ENCODE peak calls at places on chromosomes 12 and 14, in five cellular contexts. One of them, this sample, is unnamed.

GRCh38 chr14:31962920-31963319 is 114.2 kb upstream of the ARHGAP5 start:
- DNase-seq in LoVo: no peak
- DNase-seq in lower leg skin: no peak
- DNase-seq in SW480: peak
- DNase-seq in thyroid gland: no peak
- DNase-seq in this sample: no peak

GRCh38 chr12:53995311-53996187 is 4.4 kb upstream of the HOXC9 start:
- DNase-seq in LoVo: peak
- DNase-seq in lower leg skin: peak
- DNase-seq in SW480: peak
- DNase-seq in thyroid gland: no peak
- DNase-seq in this sample: peak

GRCh38 chr12:51326762-51327439 is 2.9 kb upstream of the BIN2 start:
- DNase-seq in LoVo: no peak
- DNase-seq in lower leg skin: peak
- DNase-seq in SW480: no peak
- DNase-seq in thyroid gland: no peak
- DNase-seq in this sample: no peak

GRCh38 chr12:47870175-47870781 is 34.5 kb downstream of the VDR start:
- DNase-seq in LoVo: no peak
- DNase-seq in lower leg skin: no peak
- DNase-seq in SW480: peak
- DNase-seq in thyroid gland: peak
- DNase-seq in this sample: peak

GRCh38 chr14:101463566-101464171 is 97.6 kb upstream of the DIO3 start:
- DNase-seq in LoVo: no peak
- DNase-seq in lower leg skin: peak
- DNase-seq in SW480: no peak
- DNase-seq in thyroid gland: no peak
- DNase-seq in this sample: no peak

GRCh38 chr14:25120261-25120660 is 70.3 kb upstream of the STXBP6 start:
- DNase-seq in LoVo: no peak
- DNase-seq in lower leg skin: no peak
- DNase-seq in SW480: no peak
- DNase-seq in thyroid gland: peak
- DNase-seq in this sample: no peak

GRCh38 chr14:104898870-104899510 is 25.7 kb upstream of the PLD4 start:
- DNase-seq in LoVo: no peak
- DNase-seq in lower leg skin: peak
- DNase-seq in SW480: no peak
- DNase-seq in thyroid gland: no peak
- DNase-seq in this sample: no peak

GRCh38 chr14:102878174-102878969 is 44.1 kb upstream of the AMN start:
- DNase-seq in LoVo: no peak
- DNase-seq in lower leg skin: peak
- DNase-seq in SW480: no peak
- DNase-seq in thyroid gland: peak
- DNase-seq in this sample: no peak

GRCh38 chr14:73008501-73008900 is 18.4 kb downstream of the ZFYVE1 start:
- DNase-seq in LoVo: no peak
- DNase-seq in lower leg skin: no peak
- DNase-seq in SW480: no peak
- DNase-seq in thyroid gland: no peak
- DNase-seq in this sample: no peak

GRCh38 chr12:80216890-80217559 is 117.7 kb downstream of the OTOGL start:
- DNase-seq in LoVo: no peak
- DNase-seq in lower leg skin: no peak
- DNase-seq in SW480: no peak
- DNase-seq in thyroid gland: no peak
- DNase-seq in this sample: no peak

GRCh38 chr14:97887690-97888089 is 1090.5 kb downstream of the VRK1 start:
- DNase-seq in LoVo: no peak
- DNase-seq in lower leg skin: no peak
- DNase-seq in SW480: no peak
- DNase-seq in thyroid gland: no peak
- DNase-seq in this sample: no peak

GRCh38 chr12:119154435-119154818 is 24.3 kb upstream of the HSPB8 start:
- DNase-seq in LoVo: no peak
- DNase-seq in lower leg skin: no peak
- DNase-seq in SW480: no peak
- DNase-seq in thyroid gland: no peak
- DNase-seq in this sample: no peak

GRCh38 chr12:130752692-130753230 is 36.7 kb upstream of the RIMBP2 start:
- DNase-seq in LoVo: no peak
- DNase-seq in lower leg skin: no peak
- DNase-seq in SW480: no peak
- DNase-seq in thyroid gland: no peak
- DNase-seq in this sample: no peak

GRCh38 chr14:90791481-90791880 is 24.7 kb downstream of the TTC7B start:
- DNase-seq in LoVo: no peak
- DNase-seq in lower leg skin: no peak
- DNase-seq in SW480: peak
- DNase-seq in thyroid gland: no peak
- DNase-seq in this sample: no peak

GRCh38 chr14:83419420-83419819 is 1885.8 kb upstream of the SEL1L start:
- DNase-seq in LoVo: no peak
- DNase-seq in lower leg skin: no peak
- DNase-seq in SW480: no peak
- DNase-seq in thyroid gland: peak
- DNase-seq in this sample: no peak

GRCh38 chr14:20477211-20477876 is 8.1 kb downstream of the PNP start:
- DNase-seq in LoVo: no peak
- DNase-seq in lower leg skin: no peak
- DNase-seq in SW480: no peak
- DNase-seq in thyroid gland: peak
- DNase-seq in this sample: no peak

GRCh38 chr14:91103116-91103515 is 10.8 kb upstream of the DGLUCY start:
- DNase-seq in LoVo: no peak
- DNase-seq in lower leg skin: no peak
- DNase-seq in SW480: no peak
- DNase-seq in thyroid gland: no peak
- DNase-seq in this sample: no peak

GRCh38 chr12:40312982-40313576 is 88.3 kb downstream of the LRRK2 start:
- DNase-seq in LoVo: no peak
- DNase-seq in lower leg skin: no peak
- DNase-seq in SW480: peak
- DNase-seq in thyroid gland: no peak
- DNase-seq in this sample: peak

GRCh38 chr12:106271575-106272505 is 24.0 kb upstream of the CKAP4 start:
- DNase-seq in LoVo: no peak
- DNase-seq in lower leg skin: no peak
- DNase-seq in SW480: no peak
- DNase-seq in thyroid gland: no peak
- DNase-seq in this sample: no peak

GRCh38 chr14:104989236-104989950 is 3.8 kb downstream of the CLBA1 start:
- DNase-seq in LoVo: no peak
- DNase-seq in lower leg skin: no peak
- DNase-seq in SW480: no peak
- DNase-seq in thyroid gland: no peak
- DNase-seq in this sample: no peak

GRCh38 chr12:96981053-96981452 is 74.0 kb downstream of the NEDD1 start:
- DNase-seq in LoVo: no peak
- DNase-seq in lower leg skin: no peak
- DNase-seq in SW480: no peak
- DNase-seq in thyroid gland: no peak
- DNase-seq in this sample: no peak

GRCh38 chr12:41521872-41522379 is 333.8 kb downstream of the PDZRN4 start:
- DNase-seq in LoVo: peak
- DNase-seq in lower leg skin: no peak
- DNase-seq in SW480: peak
- DNase-seq in thyroid gland: no peak
- DNase-seq in this sample: peak

GRCh38 chr12:79895041-79895440 is 39.9 kb downstream of the PPP1R12A start:
- DNase-seq in LoVo: no peak
- DNase-seq in lower leg skin: no peak
- DNase-seq in SW480: no peak
- DNase-seq in thyroid gland: no peak
- DNase-seq in this sample: no peak

GRCh38 chr12:107635139-107635538 is 50.5 kb upstream of the PWP1 start:
- DNase-seq in LoVo: no peak
- DNase-seq in lower leg skin: no peak
- DNase-seq in SW480: no peak
- DNase-seq in thyroid gland: peak
- DNase-seq in this sample: no peak

GRCh38 chr12:122072031-122072970 is 6.3 kb upstream of the MLXIP start:
- DNase-seq in LoVo: peak
- DNase-seq in lower leg skin: no peak
- DNase-seq in SW480: no peak
- DNase-seq in thyroid gland: peak
- DNase-seq in this sample: peak

GRCh38 chr14:65230287-65230728 is 128.0 kb upstream of the MAX start:
- DNase-seq in LoVo: peak
- DNase-seq in lower leg skin: peak
- DNase-seq in SW480: peak
- DNase-seq in thyroid gland: peak
- DNase-seq in this sample: no peak

GRCh38 chr12:78004451-78005093 is 173.9 kb downstream of the NAV3 start:
- DNase-seq in LoVo: no peak
- DNase-seq in lower leg skin: no peak
- DNase-seq in SW480: no peak
- DNase-seq in thyroid gland: no peak
- DNase-seq in this sample: no peak

GRCh38 chr12:48183091-48183875 is at the start of gene CCDC184:
- DNase-seq in LoVo: peak
- DNase-seq in lower leg skin: peak
- DNase-seq in SW480: peak
- DNase-seq in thyroid gland: peak
- DNase-seq in this sample: peak

GRCh38 chr12:111203969-111204368 is 164.9 kb downstream of the PHETA1 start:
- DNase-seq in LoVo: no peak
- DNase-seq in lower leg skin: no peak
- DNase-seq in SW480: no peak
- DNase-seq in thyroid gland: no peak
- DNase-seq in this sample: no peak

GRCh38 chr14:56808314-56809201 is 1.7 kb downstream of the OTX2 start:
- DNase-seq in LoVo: no peak
- DNase-seq in lower leg skin: no peak
- DNase-seq in SW480: no peak
- DNase-seq in thyroid gland: no peak
- DNase-seq in this sample: no peak

GRCh38 chr12:127107744-127108143 is 1159.2 kb upstream of the TMEM132C start:
- DNase-seq in LoVo: peak
- DNase-seq in lower leg skin: no peak
- DNase-seq in SW480: peak
- DNase-seq in thyroid gland: no peak
- DNase-seq in this sample: peak

GRCh38 chr12:111791507-111791906 is 24.8 kb downstream of the ALDH2 start:
- DNase-seq in LoVo: no peak
- DNase-seq in lower leg skin: no peak
- DNase-seq in SW480: no peak
- DNase-seq in thyroid gland: no peak
- DNase-seq in this sample: peak

GRCh38 chr12:32822344-32822743 is 66.6 kb upstream of the YARS2 start:
- DNase-seq in LoVo: no peak
- DNase-seq in lower leg skin: no peak
- DNase-seq in SW480: no peak
- DNase-seq in thyroid gland: no peak
- DNase-seq in this sample: no peak

GRCh38 chr12:80794506-80794905 is 77.8 kb downstream of the MYF5 start:
- DNase-seq in LoVo: no peak
- DNase-seq in lower leg skin: no peak
- DNase-seq in SW480: no peak
- DNase-seq in thyroid gland: no peak
- DNase-seq in this sample: no peak

GRCh38 chr14:36585100-36585499 is 2.7 kb upstream of the NKX2-8 start:
- DNase-seq in LoVo: no peak
- DNase-seq in lower leg skin: no peak
- DNase-seq in SW480: no peak
- DNase-seq in thyroid gland: peak
- DNase-seq in this sample: no peak

GRCh38 chr14:63564318-63564717 is 21.1 kb upstream of the PPP2R5E start:
- DNase-seq in LoVo: no peak
- DNase-seq in lower leg skin: peak
- DNase-seq in SW480: no peak
- DNase-seq in thyroid gland: peak
- DNase-seq in this sample: no peak

GRCh38 chr12:51238510-51239334 is at the start of gene DAZAP2:
- DNase-seq in LoVo: peak
- DNase-seq in lower leg skin: peak
- DNase-seq in SW480: peak
- DNase-seq in thyroid gland: peak
- DNase-seq in this sample: peak

GRCh38 chr12:82522762-82523161 is 163.9 kb upstream of the TMTC2 start:
- DNase-seq in LoVo: no peak
- DNase-seq in lower leg skin: no peak
- DNase-seq in SW480: no peak
- DNase-seq in thyroid gland: no peak
- DNase-seq in this sample: no peak

GRCh38 chr12:120719496-120720233 is 6.0 kb upstream of the ACADS start:
- DNase-seq in LoVo: no peak
- DNase-seq in lower leg skin: no peak
- DNase-seq in SW480: no peak
- DNase-seq in thyroid gland: no peak
- DNase-seq in this sample: no peak

GRCh38 chr14:21987937-21988336 is 314.3 kb upstream of the OR4E1 start:
- DNase-seq in LoVo: peak
- DNase-seq in lower leg skin: no peak
- DNase-seq in SW480: peak
- DNase-seq in thyroid gland: peak
- DNase-seq in this sample: peak

This sample was measured in ACHN.